ENCODE peak calls at places on chromosomes 4 and X, in ten cellular contexts. W is A549, G is stomach, J is transverse colon, S is HepG2, O is upper lobe of left lung, B is SK-N-SH, H is K562, Y is GM12878, C is suprapubic skin. V is an unnamed sample.

GRCh38 chr4:126046081-126046614 is 731.4 kb downstream of the FAT4 start:
- DNase-seq in C (no peak), B (no peak), O (no peak), S (no peak), G (no peak), Y (no peak), J (no peak), W (no peak), H (no peak), V (no peak)

GRCh38 chrX:13716905-13717304 is 17.5 kb downstream of the TRAPPC2 start:
- DNase-seq in B (no peak), O (peak; percentile 35), Y (no peak), W (no peak), H (no peak), C (no peak), S (no peak), J (peak; percentile 14), G (no peak), V (no peak)

GRCh38 chr4:5238106-5238505 is 186.8 kb downstream of the STK32B start:
- DNase-seq in H (no peak), C (no peak), W (no peak), B (no peak), Y (no peak), G (no peak), S (no peak), O (no peak), J (no peak), V (no peak)

GRCh38 chr4:78512357-78512920 is 39.1 kb upstream of the ANXA3 start:
- DNase-seq in O (peak; percentile 41), S (peak; percentile 10), H (no peak), G (peak; percentile 74), C (no peak), W (no peak), Y (no peak), J (peak; percentile 67), B (no peak), V (no peak)

GRCh38 chr4:184536881-184537248 is 62.5 kb upstream of the IRF2 start:
- DNase-seq in J (no peak), Y (no peak), O (no peak), H (no peak), G (no peak), S (no peak), W (no peak), B (no peak), C (no peak), V (peak; percentile 12)

GRCh38 chr4:84495448-84496221 is 3.5 kb downstream of the NKX6-1 start:
- DNase-seq in C (no peak), Y (no peak), W (no peak), S (no peak), B (no peak), O (no peak), H (no peak), J (no peak), G (no peak), V (no peak)

GRCh38 chr4:141290771-141291170 is 70.1 kb downstream of the ZNF330 start:
- DNase-seq in H (no peak), O (no peak), G (no peak), W (no peak), Y (no peak), C (no peak), S (no peak), J (no peak), B (no peak), V (no peak)

GRCh38 chrX:13507893-13508292 is 61.5 kb upstream of the EGFL6 start:
- DNase-seq in H (no peak), G (no peak), S (no peak), J (no peak), C (no peak), O (no peak), W (no peak), B (no peak), Y (no peak), V (no peak)

GRCh38 chr4:19947349-19947748 is 304.4 kb upstream of the SLIT2 start:
- DNase-seq in B (no peak), S (no peak), O (no peak), Y (no peak), C (no peak), W (no peak), H (no peak), G (no peak), J (no peak), V (no peak)

GRCh38 chr4:152676052-152676854 is 3.5 kb downstream of the TMEM154 start:
- DNase-seq in H (no peak), J (no peak), S (no peak), O (no peak), G (no peak), C (no peak), B (no peak), Y (no peak), W (no peak), V (no peak)

GRCh38 chr4:136183513-136183912 is 1348.8 kb downstream of the PCDH18 start:
- DNase-seq in J (no peak), B (no peak), G (no peak), H (no peak), Y (no peak), O (no peak), S (no peak), W (no peak), C (no peak), V (no peak)

GRCh38 chr4:86978709-86979108 is 43.9 kb downstream of the AFF1 start:
- DNase-seq in O (no peak), H (no peak), B (no peak), Y (no peak), C (no peak), G (no peak), W (no peak), J (no peak), S (no peak), V (no peak)
- H3K4me3 ChIP-seq in O (no peak overlapping the region), H (no peak overlapping the region), B (no peak overlapping the region), Y (no peak overlapping the region), C (no peak overlapping the region), G (no peak overlapping the region), W (no peak overlapping the region), J (no peak overlapping the region), S (no peak overlapping the region), V (no peak overlapping the region)

GRCh38 chr4:142512161-142512560 is 333.9 kb downstream of the INPP4B start:
- DNase-seq in S (no peak), H (no peak), C (no peak), G (no peak), J (no peak), O (no peak), W (no peak), B (no peak), Y (no peak), V (no peak)

GRCh38 chr4:142519342-142519741 is 326.8 kb downstream of the INPP4B start:
- DNase-seq in S (no peak), B (peak; percentile 16), J (no peak), Y (no peak), O (no peak), H (no peak), W (no peak), C (no peak), G (no peak), V (no peak)

DNA sequence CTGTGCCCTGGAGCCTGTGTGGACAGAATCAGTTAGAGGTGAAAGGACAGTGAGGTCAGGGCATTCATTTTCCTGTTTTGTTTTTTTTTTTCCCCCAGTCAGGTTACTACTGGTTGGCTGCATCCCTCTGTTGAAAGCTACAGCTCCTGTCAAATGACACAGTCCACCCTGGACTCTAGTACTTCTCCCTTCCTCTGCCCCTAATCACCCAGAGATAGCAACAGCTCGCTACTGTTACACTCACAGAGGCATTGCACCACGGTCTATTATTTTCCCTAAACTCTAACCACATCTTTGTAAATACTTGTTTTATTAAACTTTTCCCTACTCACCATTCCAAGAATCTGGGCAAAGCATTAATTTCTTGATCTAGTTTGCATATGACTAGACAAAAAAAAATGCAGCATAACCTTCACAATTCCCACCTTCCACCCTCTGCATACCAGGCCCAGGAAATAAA is 329.4 kb downstream of the INPP4B start:
- DNase-seq in B (no peak), Y (no peak), O (no peak), S (no peak), C (no peak), W (no peak), H (no peak), J (no peak), G (no peak), V (no peak)
- H3K27ac ChIP-seq in B (no peak overlapping the region), Y (no peak overlapping the region), O (no peak overlapping the region), S (no peak overlapping the region), C (no peak overlapping the region), W (peak overlapping the region; percentile 57), H (no peak overlapping the region), J (no peak overlapping the region), G (no peak overlapping the region), V (no peak overlapping the region)

GRCh38 chrX:7372843-7373525 is 225.0 kb upstream of the PUDP start:
- DNase-seq in W (no peak), B (no peak), G (no peak), Y (no peak), C (no peak), S (no peak), O (no peak), H (no peak), J (no peak), V (no peak)
- TF ChIP-seq EP300 in W (no peak), B (no peak), G (no peak), Y (no peak), C (no peak), S (no peak), O (no peak), H (no peak), J (no peak), V (no peak)

DNA sequence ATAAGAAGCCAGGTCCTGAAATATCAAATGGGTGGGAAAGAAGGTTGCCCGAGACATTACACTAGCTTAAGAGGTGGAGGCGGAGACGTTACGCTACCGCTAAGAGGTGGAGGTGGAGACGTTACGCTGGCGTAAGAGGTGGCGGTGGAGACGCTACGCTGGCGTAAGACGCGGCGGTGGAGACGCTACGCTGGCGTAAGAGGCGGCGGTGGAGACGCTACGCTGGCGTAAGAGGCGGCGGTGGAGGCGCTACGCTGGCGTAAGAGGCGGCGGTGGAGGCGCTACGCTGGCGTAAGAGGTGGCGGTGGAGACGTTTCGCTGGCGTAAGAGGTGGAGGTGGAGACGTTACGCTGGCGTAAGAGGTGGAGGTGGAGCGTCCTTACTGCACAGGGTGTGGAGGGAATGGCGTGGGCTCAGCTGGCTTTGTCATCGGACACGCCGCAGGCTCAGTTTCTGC is 12.8 kb downstream of the CYP4V2 start:
- DNase-seq in Y (no peak), J (peak; percentile 75), C (no peak), W (no peak), B (peak; percentile 61), H (peak; percentile 41), O (no peak), G (peak; percentile 66), S (no peak), V (no peak)
- H3K4me3 ChIP-seq in Y (no peak overlapping the region), J (no peak overlapping the region), C (peak overlapping the region; percentile 33), W (no peak overlapping the region), B (no peak overlapping the region), H (no peak overlapping the region), O (peak overlapping the region; percentile 43), G (peak overlapping the region; percentile 23), S (no peak overlapping the region), V (peak overlapping the region; percentile 9)

DNA sequence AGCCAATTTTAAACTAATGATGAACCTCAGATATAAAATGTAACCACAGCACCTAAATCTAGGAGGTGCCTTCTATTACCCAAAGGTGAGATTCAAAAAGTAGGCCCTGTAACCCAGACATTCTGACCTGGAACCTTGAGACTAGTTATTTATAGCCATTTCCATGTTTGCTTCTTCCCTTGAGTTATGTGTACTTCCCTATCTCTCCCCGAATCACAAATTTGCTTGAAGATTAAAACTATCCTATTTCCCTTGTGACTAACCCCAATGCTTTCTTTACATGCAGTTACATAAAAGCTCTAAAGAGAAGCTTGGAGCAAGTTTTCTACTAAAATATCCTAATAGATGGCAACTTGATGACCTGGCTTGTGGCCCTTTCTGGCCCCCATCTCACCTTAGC is 32.6 kb upstream of the S100G start:
- DNase-seq in W (no peak), S (no peak), O (no peak), G (no peak), B (no peak), Y (no peak), C (no peak), H (no peak), J (no peak), V (no peak)
- H3K27ac ChIP-seq in W (no peak overlapping the region), S (no peak overlapping the region), O (no peak overlapping the region), G (no peak overlapping the region), B (no peak overlapping the region), Y (no peak overlapping the region), C (no peak overlapping the region), H (no peak overlapping the region), J (no peak overlapping the region), V (no peak overlapping the region)

V was measured in tibial nerve.